ENCODE peak calls at places on chromosomes 6 and 20, in nine cellular contexts. Q is mesendoderm, P is GM23338, E is upper lobe of left lung, V is right cardiac atrium, Z is HCT116, K is mammary epithelial cell, A is retinal pigment epithelial cell, G is A673. M is an unnamed sample.

GRCh38 chr6:90087103-90087833 is 193.0 kb downstream of the GJA10 start:
- DNase-seq in Q (no peak), P (no peak), E (no peak), V (no peak), Z (no peak), K (peak; percentile 94), A (no peak), G (no peak), M (no peak)

GRCh38 chr6:76439811-76440210 is 367.3 kb upstream of the IMPG1 start:
- DNase-seq in Q (peak; percentile 25), P (peak; percentile 24), E (no peak), V (no peak), Z (no peak), K (no peak), A (no peak), G (no peak), M (no peak)

GRCh38 chr6:78942451-78942850 is 75.1 kb downstream of the IRAK1BP1 start:
- DNase-seq in Q (no peak), P (no peak), E (no peak), V (no peak), Z (no peak), K (no peak), A (peak; percentile 55), G (peak; percentile 33), M (no peak)

GRCh38 chr6:45127185-45127584 is 200.9 kb upstream of the RUNX2 start:
- DNase-seq in Q (no peak), P (no peak), E (no peak), V (no peak), Z (no peak), K (no peak), A (no peak), G (no peak), M (no peak)

GRCh38 chr20:17822039-17822438 is 122.3 kb downstream of the BANF2 start:
- DNase-seq in Q (no peak), P (no peak), E (peak; percentile 76), V (no peak), Z (no peak), K (no peak), A (peak; percentile 12), G (no peak), M (no peak)

GRCh38 chr6:155954149-155954548 is 498.5 kb upstream of the NOX3 start:
- DNase-seq in Q (no peak), P (no peak), E (no peak), V (no peak), Z (no peak), K (no peak), A (no peak), G (no peak), M (no peak)

GRCh38 chr20:46709459-46710148 is at the start of gene SLC2A10:
- DNase-seq in Q (peak; percentile 69), P (peak; percentile 80), E (peak; percentile 55), V (peak; percentile 79), Z (no peak), K (no peak), A (no peak), G (no peak), M (peak; percentile 70)

GRCh38 chr6:138785092-138785491 is 10.8 kb upstream of the ECT2L start:
- DNase-seq in Q (no peak), P (no peak), E (no peak), V (no peak), Z (no peak), K (no peak), A (no peak), G (no peak), M (no peak)

GRCh38 chr6:48881551-48881950 is 581.5 kb downstream of the MMUT start:
- DNase-seq in Q (no peak), P (no peak), E (no peak), V (no peak), Z (no peak), K (peak; percentile 51), A (no peak), G (no peak), M (no peak)

GRCh38 chr6:1797801-1798200 is 188.1 kb downstream of the FOXC1 start:
- DNase-seq in Q (no peak), P (no peak), E (no peak), V (no peak), Z (no peak), K (peak; percentile 26), A (no peak), G (no peak), M (peak; percentile 61)

GRCh38 chr6:158818580-158819212 is 472 bp downstream of the EZR start:
- DNase-seq in Q (peak; percentile 84), P (peak; percentile 73), E (peak; percentile 59), V (peak; percentile 70), Z (no peak), K (peak; percentile 63), A (no peak), G (peak; percentile 84), M (peak; percentile 70)

GRCh38 chr6:150016324-150017185 is 8.8 kb downstream of the RAET1L start:
- DNase-seq in Q (peak; percentile 60), P (peak; percentile 77), E (peak; percentile 44), V (peak; percentile 51), Z (peak; percentile 65), K (peak; percentile 56), A (no peak), G (peak; percentile 82), M (peak; percentile 52)

GRCh38 chr20:50645253-50646068 is 45.9 kb downstream of the RIPOR3 start:
- DNase-seq in Q (peak; percentile 99), P (peak; percentile 95), E (peak; percentile 95), V (peak; percentile 80), Z (peak; percentile 80), K (peak; percentile 95), A (peak; percentile 77), G (peak; percentile 54), M (peak; percentile 97)

GRCh38 chr6:109922851-109923250 is 55.3 kb upstream of the GPR6 start:
- DNase-seq in Q (no peak), P (no peak), E (no peak), V (no peak), Z (no peak), K (no peak), A (no peak), G (no peak), M (no peak)

GRCh38 chr6:38346291-38347079 is 293.2 kb downstream of the BTBD9 start:
- DNase-seq in Q (peak; percentile 86), P (peak; percentile 47), E (no peak), V (no peak), Z (no peak), K (peak; percentile 26), A (no peak), G (peak; percentile 76), M (no peak)

GRCh38 chr6:131281471-131282270 is 146.4 kb downstream of the AKAP7 start:
- DNase-seq in Q (peak; percentile 69), P (peak; percentile 86), E (peak; percentile 50), V (no peak), Z (no peak), K (no peak), A (no peak), G (peak; percentile 88), M (no peak)

GRCh38 chr6:154996841-154997311 is 1.8 kb downstream of the TIAM2 start:
- DNase-seq in Q (no peak), P (peak; percentile 32), E (no peak), V (no peak), Z (no peak), K (no peak), A (no peak), G (peak; percentile 33), M (no peak)

GRCh38 chr20:61256365-61256764 is 4.3 kb downstream of the CDH4 start:
- DNase-seq in Q (no peak), P (no peak), E (no peak), V (no peak), Z (no peak), K (no peak), A (no peak), G (no peak), M (no peak)

DNA sequence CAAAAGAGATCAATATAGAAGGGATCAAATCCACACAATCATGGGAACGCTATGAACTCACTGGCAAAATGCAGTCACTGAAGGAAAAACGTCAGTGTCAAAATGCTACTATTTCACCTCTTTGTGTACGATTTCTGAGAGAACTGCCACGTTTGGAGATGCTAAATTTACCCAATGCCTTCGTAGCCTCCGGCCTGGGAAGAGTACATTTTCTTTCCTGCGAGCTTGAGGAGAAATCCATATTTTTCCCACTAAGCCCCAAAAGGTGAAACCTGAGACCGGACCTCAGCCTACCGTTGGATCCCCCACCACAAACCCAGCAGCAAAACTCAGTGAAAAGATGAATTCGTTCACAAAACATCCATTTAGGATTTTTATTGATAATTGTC is 131.7 kb downstream of the GPX5 start:
- DNase-seq in Q (no peak), P (no peak), E (no peak), V (no peak), Z (no peak), K (no peak), A (no peak), G (peak; percentile 17), M (peak; percentile 14)
- H3K4me3 ChIP-seq in Q (peak overlapping the region; percentile 31), P (peak overlapping the region; percentile 73), E (no peak overlapping the region), V (peak overlapping the region; percentile 51), Z (no peak overlapping the region), K (peak overlapping the region; percentile 42), A (peak overlapping the region; percentile 61), G (peak overlapping the region; percentile 57), M (peak overlapping the region; percentile 37)

GRCh38 chr20:3160418-3160817 is 753 bp upstream of the FASTKD5 start:
- DNase-seq in Q (no peak), P (no peak), E (no peak), V (no peak), Z (no peak), K (no peak), A (no peak), G (no peak), M (no peak)

GRCh38 chr20:3156811-3157619 is 2.6 kb downstream of the FASTKD5 start:
- DNase-seq in Q (no peak), P (no peak), E (peak; percentile 45), V (no peak), Z (no peak), K (no peak), A (no peak), G (no peak), M (no peak)

GRCh38 chr20:3158968-3159431 is 665 bp downstream of the FASTKD5 start:
- DNase-seq in Q (peak; percentile 68), P (peak; percentile 52), E (no peak), V (no peak), Z (no peak), K (no peak), A (no peak), G (peak; percentile 26), M (no peak)

GRCh38 chr20:3161316-3162079 is 1.8 kb upstream of the FASTKD5 start:
- DNase-seq in Q (peak; percentile 37), P (peak; percentile 66), E (no peak), V (no peak), Z (no peak), K (no peak), A (no peak), G (no peak), M (no peak)

GRCh38 chr20:3157817-3158216 is 1.8 kb downstream of the FASTKD5 start:
- DNase-seq in Q (no peak), P (no peak), E (no peak), V (no peak), Z (no peak), K (no peak), A (no peak), G (no peak), M (no peak)
- H3K4me3 ChIP-seq in Q (no peak overlapping the region), P (peak overlapping the region; percentile 98), E (no peak overlapping the region), V (no peak overlapping the region), Z (peak overlapping the region; percentile 89), K (no peak overlapping the region), A (no peak overlapping the region), G (no peak overlapping the region), M (no peak overlapping the region)

GRCh38 chr20:31516166-31516565 is 1.9 kb downstream of the HM13 start:
- DNase-seq in Q (no peak), P (no peak), E (no peak), V (no peak), Z (no peak), K (no peak), A (no peak), G (no peak), M (no peak)
- H3K4me3 ChIP-seq in Q (no peak overlapping the region), P (peak overlapping the region; percentile 100), E (no peak overlapping the region), V (no peak overlapping the region), Z (peak overlapping the region; percentile 97), K (no peak overlapping the region), A (peak overlapping the region; percentile 92), G (peak overlapping the region; percentile 90), M (no peak overlapping the region)

GRCh38 chr20:56625837-56626236 is 3.3 kb upstream of the TFAP2C start:
- DNase-seq in Q (peak; percentile 33), P (peak; percentile 50), E (no peak), V (no peak), Z (no peak), K (no peak), A (no peak), G (no peak), M (no peak)
- H3K4me3 ChIP-seq in Q (no peak overlapping the region), P (peak overlapping the region; percentile 95), E (no peak overlapping the region), V (no peak overlapping the region), Z (no peak overlapping the region), K (no peak overlapping the region), A (no peak overlapping the region), G (no peak overlapping the region), M (no peak overlapping the region)